ENCODE peak calls at places on chromosomes 16 and 17, in nine cellular contexts. J is pancreas, T is BE2C, E is tibial artery, Z is body of pancreas, W is mucosa of descending colon, S is AG09319, Y is Calu3, F is upper lobe of left lung. R is an unnamed sample.

GRCh38 chr16:15518412-15519351 is 84.3 kb downstream of the BMERB1 start:
- DNase-seq in J (no peak), T (peak), E (peak), Z (peak), W (no peak), S (peak), Y (no peak), F (peak), R (no peak)

GRCh38 chr16:10509534-10510025 is 70.8 kb downstream of the EMP2 start:
- DNase-seq in J (no peak), T (peak), E (peak), Z (peak), W (peak), S (peak), Y (peak), F (peak), R (peak)

GRCh38 chr17:47235923-47236322 is 17.7 kb upstream of the ITGB3 start:
- DNase-seq in J (no peak), T (no peak), E (no peak), Z (no peak), W (no peak), S (no peak), Y (no peak), F (no peak), R (no peak)

GRCh38 chr17:74513987-74514631 is 17.2 kb downstream of the CD300LB start:
- DNase-seq in J (no peak), T (peak), E (no peak), Z (no peak), W (peak), S (no peak), Y (peak), F (no peak), R (peak)

GRCh38 chr16:23182206-23182674 is 305 bp upstream of the SCNN1G start:
- DNase-seq in J (peak), T (peak), E (peak), Z (peak), W (peak), S (peak), Y (peak), F (peak), R (peak)

GRCh38 chr16:17258848-17259713 is 211.7 kb downstream of the XYLT1 start:
- DNase-seq in J (no peak), T (no peak), E (peak), Z (peak), W (peak), S (no peak), Y (no peak), F (peak), R (no peak)

GRCh38 chr17:59106463-59107305 is at the start of gene TRIM37:
- DNase-seq in J (peak), T (peak), E (peak), Z (peak), W (peak), S (peak), Y (peak), F (peak), R (peak)

GRCh38 chr17:15255713-15256454 is 9.2 kb downstream of the PMP22 start:
- DNase-seq in J (no peak), T (peak), E (no peak), Z (no peak), W (no peak), S (no peak), Y (no peak), F (no peak), R (no peak)

GRCh38 chr16:86387461-86388440 is 122.6 kb upstream of the FOXF1 start:
- DNase-seq in J (no peak), T (no peak), E (no peak), Z (no peak), W (no peak), S (peak), Y (no peak), F (no peak), R (no peak)

GRCh38 chr16:12317856-12318591 is 341.5 kb downstream of the SNX29 start:
- DNase-seq in J (no peak), T (no peak), E (no peak), Z (no peak), W (no peak), S (no peak), Y (no peak), F (no peak), R (no peak)

GRCh38 chr16:29254676-29255495 is 151.6 kb downstream of the NPIPB11 start:
- DNase-seq in J (no peak), T (no peak), E (no peak), Z (no peak), W (no peak), S (no peak), Y (no peak), F (no peak), R (no peak)

GRCh38 chr17:81666342-81667191 is at the start of the genes CCDC137 and OXLD1:
- DNase-seq in J (peak), T (peak), E (peak), Z (peak), W (peak), S (peak), Y (peak), F (peak), R (peak)
- TF ChIP-seq CTCF in J (no peak), T (no peak), E (no peak), Z (no peak), W (no peak), S (no peak), Y (no peak), F (no peak), R (no peak)

DNA sequence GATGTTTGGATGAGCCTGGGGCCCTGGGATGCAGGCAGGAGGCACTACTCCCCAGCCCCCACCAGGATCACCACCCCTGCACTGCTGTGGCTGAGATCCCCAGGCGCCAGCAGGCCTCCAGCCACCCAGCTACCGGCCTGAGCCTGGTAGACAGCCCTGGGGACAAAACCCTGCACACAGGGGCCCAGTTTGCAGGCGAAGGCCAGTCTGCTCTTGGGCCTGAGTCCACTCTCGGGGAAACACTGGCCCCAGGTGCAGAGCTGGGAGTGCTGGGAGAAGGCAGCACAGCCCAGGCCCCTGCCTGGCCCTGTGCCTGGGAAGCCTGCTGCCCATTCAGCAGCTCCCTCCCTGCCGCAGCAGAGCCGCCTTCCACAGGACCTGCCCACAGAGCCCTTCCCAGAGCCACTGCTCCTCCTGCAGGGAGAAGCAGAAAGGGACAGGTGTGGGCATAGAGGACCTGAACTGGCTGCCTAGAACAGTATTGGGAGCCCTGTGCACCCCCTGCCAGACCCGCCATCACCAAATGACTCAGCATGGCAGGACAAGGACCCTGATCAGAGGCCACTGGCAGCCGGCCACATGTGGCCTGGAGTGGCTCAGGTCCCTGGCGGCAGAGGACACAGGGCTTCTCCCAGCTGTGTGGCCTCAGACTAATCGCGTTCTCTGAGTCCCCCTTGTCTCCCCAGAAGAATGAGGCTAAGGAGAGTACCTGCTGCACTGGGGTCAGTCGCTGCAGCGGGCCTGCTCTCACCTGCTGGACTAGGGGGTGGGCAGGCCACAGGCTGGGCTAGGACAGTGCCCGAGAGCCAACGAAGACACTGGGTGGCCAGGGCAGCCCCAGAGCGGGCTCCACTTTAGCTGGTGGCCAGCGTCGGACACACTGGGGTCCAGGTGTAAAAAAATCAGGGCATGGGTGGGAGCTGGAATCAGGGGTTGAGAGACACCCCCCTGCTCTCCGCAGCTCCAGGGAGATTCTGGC is 10.7 kb downstream of the MSRB1 start:
- DNase-seq in J (peak), T (peak), E (no peak), Z (peak), W (peak), S (no peak), Y (peak), F (no peak), R (no peak)
- TF ChIP-seq CTCF in J (no peak), T (peak), E (no peak), Z (peak), W (no peak), S (no peak), Y (no peak), F (no peak), R (no peak)

GRCh38 chr17:62791235-62792121 is 16.6 kb downstream of the MARCHF10 start:
- DNase-seq in J (no peak), T (no peak), E (no peak), Z (no peak), W (no peak), S (peak), Y (peak), F (no peak), R (no peak)
- TF ChIP-seq CTCF in J (no peak), T (no peak), E (no peak), Z (no peak), W (no peak), S (no peak), Y (no peak), F (no peak), R (no peak)

GRCh38 chr16:61891460-61891859 is 144.8 kb downstream of the CDH8 start:
- DNase-seq in J (no peak), T (no peak), E (no peak), Z (no peak), W (no peak), S (no peak), Y (no peak), F (no peak), R (no peak)

GRCh38 chr16:61890346-61890745 is 145.9 kb downstream of the CDH8 start:
- DNase-seq in J (no peak), T (no peak), E (no peak), Z (no peak), W (no peak), S (no peak), Y (no peak), F (no peak), R (no peak)

GRCh38 chr16:61885343-61885742 is 150.9 kb downstream of the CDH8 start:
- DNase-seq in J (no peak), T (no peak), E (no peak), Z (no peak), W (no peak), S (no peak), Y (no peak), F (no peak), R (no peak)

GRCh38 chr16:61892531-61892930 is 143.7 kb downstream of the CDH8 start:
- DNase-seq in J (no peak), T (no peak), E (no peak), Z (no peak), W (no peak), S (no peak), Y (no peak), F (no peak), R (no peak)

DNA sequence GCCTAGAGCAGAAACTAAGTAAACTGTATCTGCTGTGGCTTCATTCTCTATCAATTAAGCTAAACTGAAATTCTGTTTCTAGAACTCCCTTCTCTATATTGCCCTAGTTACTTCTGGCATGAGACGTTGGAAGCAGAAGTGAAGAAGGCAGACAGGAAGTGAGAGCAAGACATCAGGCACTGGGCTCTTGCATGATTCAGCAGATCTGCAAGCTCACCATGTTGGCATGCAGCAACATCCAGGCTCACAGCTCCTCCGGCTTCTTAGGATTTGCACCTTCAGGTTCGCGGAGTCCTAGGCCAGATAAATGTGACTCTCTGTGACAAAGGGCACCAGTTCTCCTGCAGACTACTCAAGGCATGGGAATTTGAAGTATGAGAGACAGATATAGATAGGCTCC is 148.3 kb downstream of the CDH8 start:
- DNase-seq in J (no peak), T (no peak), E (no peak), Z (peak), W (peak), S (no peak), Y (no peak), F (peak), R (no peak)
- TF ChIP-seq CTCF in J (no peak), T (no peak), E (no peak), Z (no peak), W (no peak), S (no peak), Y (no peak), F (no peak), R (no peak)

DNA sequence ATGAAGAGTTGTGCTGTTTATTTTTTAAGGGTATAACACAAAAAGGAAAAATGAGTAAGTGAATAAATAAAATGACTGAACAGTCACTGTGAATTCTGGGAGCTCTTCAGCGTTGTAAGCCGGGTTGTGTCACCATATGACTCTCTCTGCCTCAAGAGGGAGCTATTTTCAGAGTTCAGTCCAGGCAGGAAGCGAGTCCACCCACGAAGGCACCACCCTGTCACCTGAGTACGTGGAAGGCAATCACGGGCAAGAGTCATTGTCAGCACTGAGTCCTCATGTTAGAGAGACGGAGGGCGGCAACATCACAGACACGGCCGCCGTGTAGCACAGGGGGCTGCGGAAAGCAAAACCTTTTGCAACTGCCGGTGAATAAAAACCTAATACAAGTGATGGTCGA is 227.6 kb downstream of the UTP18 start:
- DNase-seq in J (no peak), T (peak), E (no peak), Z (no peak), W (no peak), S (no peak), Y (peak), F (no peak), R (no peak)
- TF ChIP-seq CTCF in J (no peak), T (peak), E (no peak), Z (no peak), W (no peak), S (no peak), Y (peak), F (no peak), R (no peak)

DNA sequence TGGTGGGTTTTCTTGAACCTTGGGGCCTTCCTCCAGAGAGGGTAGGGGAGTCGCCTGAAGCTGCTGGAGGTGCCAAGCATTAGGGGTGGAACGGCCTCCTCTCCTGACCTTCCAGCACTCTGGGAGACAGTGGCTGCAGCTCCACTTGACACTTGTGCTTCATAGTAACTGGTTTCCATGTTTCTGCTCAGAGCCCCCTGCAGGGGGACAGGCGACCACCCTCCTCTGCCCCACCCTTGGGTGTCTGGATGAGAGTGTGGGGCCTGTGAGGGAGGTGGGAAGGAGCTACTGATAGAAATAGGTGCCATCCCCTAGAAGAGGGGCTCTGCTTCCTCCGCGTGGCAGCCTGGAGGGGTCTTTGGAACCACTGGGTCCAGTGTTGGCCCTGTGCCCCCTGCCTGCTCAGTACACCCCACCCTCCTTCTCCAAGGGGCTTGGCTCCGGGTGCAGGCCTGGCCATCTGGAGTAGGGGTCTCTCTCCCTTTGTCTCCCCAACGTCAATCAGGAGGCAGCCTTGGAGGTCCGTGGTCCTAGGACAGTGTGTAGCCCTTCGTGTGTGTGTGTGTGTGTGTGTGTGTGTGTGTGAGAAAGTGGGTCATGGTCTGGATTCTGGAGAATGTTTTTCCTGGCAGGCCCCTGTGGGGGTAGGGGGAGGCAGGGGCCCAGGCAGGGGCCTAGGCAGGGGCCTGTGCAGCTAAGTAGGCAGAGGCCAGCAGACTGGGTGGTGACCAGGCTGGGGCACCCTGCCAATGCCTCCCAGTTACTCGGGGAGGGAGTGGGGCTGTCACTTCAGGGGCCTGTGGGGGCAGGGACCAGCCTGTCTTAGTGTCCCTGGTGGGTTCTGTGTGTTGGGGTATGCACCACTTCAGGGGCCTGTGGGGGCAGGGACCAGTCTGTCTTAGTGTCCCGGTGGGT is 4.9 kb downstream of the LASP1 start:
- DNase-seq in J (peak), T (no peak), E (no peak), Z (no peak), W (no peak), S (no peak), Y (no peak), F (no peak), R (no peak)
- TF ChIP-seq CTCF in J (no peak), T (no peak), E (no peak), Z (no peak), W (no peak), S (no peak), Y (peak), F (no peak), R (no peak)

GRCh38 chr17:1047886-1048470 is 51.0 kb downstream of the TIMM22 start:
- DNase-seq in J (peak), T (no peak), E (no peak), Z (no peak), W (no peak), S (no peak), Y (no peak), F (no peak), R (no peak)
- TF ChIP-seq CTCF in J (no peak), T (no peak), E (no peak), Z (no peak), W (no peak), S (no peak), Y (no peak), F (no peak), R (no peak)